ENCODE peak calls at places on chromosomes 2 and 18, in seven cellular contexts. T, W, S, V, K, H and L are unnamed samples. For H3K4me1 and H3K36me3, the result is how much of the 10 kb centered on the place peaks cover.

GRCh38 chr2:106561356-106561755 is 74.2 kb downstream of the CD8B2 start:
- DNase-seq in V (no peak), W (no peak), T (no peak), S (peak), H (no peak), K (no peak), L (no peak)

GRCh38 chr2:96538487-96539214 is 2.1 kb downstream of the ARID5A start:
- DNase-seq in K (peak), W (peak), V (no peak), H (peak), T (peak), S (peak), L (no peak)

GRCh38 chr18:69845588-69846506 is 101.8 kb downstream of the CD226 start:
- DNase-seq in T (no peak), V (no peak), S (no peak), H (peak), K (no peak), W (no peak), L (no peak)

GRCh38 chr2:36270758-36271157 is 84.8 kb upstream of the CRIM1 start:
- DNase-seq in W (no peak), V (no peak), K (peak), H (no peak), T (no peak), S (no peak), L (no peak)

GRCh38 chr2:131413148-131413747 is 49.3 kb upstream of the RAB6D start:
- DNase-seq in V (no peak), W (peak), H (peak), K (peak), S (no peak), T (peak), L (peak)

GRCh38 chr2:215431290-215431689 is 4.6 kb downstream of the FN1 start:
- DNase-seq in W (no peak), H (no peak), S (no peak), T (no peak), V (no peak), K (no peak), L (no peak)

GRCh38 chr2:126771094-126771493 is 115.1 kb downstream of the GYPC start:
- DNase-seq in H (no peak), S (no peak), T (no peak), W (no peak), K (no peak), V (no peak), L (no peak)

GRCh38 chr2:55482186-55482945 is 37.2 kb upstream of the CFAP36 start:
- DNase-seq in H (peak), T (no peak), V (no peak), S (no peak), K (no peak), W (no peak), L (no peak)

GRCh38 chr2:121202541-121203310 is 82.3 kb downstream of the TFCP2L1 start:
- DNase-seq in W (peak), K (no peak), S (peak), T (no peak), H (no peak), V (no peak), L (no peak)

GRCh38 chr18:9474103-9474982 is 970 bp upstream of the RALBP1 start:
- DNase-seq in V (peak), K (peak), T (no peak), H (peak), W (peak), S (no peak), L (peak)

GRCh38 chr2:216657086-216657855 is 24.1 kb downstream of the IGFBP2 start:
- DNase-seq in V (no peak), T (no peak), S (no peak), H (no peak), W (no peak), K (no peak), L (no peak)
- H3K4me1 ChIP-seq in V (under half), T (under half), S (under half), H (under half), W (under half), K (under half), L (under half)

DNA sequence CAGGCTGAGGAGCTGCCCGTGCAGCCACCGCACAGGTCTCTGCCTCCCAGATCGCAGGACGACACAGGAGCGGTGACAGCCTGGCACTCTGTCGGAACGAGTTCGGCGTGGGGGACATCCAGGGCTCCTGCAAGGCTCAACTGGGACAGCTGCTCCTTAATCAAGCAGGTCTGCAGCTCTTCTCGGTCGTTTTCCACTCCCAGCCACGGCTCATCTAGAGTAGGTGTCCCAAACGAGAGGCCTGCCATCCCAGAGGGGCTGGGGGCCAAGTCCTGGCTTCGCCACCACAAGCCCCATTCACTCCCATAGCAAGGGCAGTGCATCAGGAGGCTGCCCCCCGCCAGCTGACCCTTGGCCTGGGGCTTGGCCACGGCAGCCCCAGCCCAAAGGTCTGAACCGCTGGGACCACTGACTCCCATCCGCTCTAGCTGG is 22.5 kb downstream of the PASK start:
- DNase-seq in W (no peak), K (no peak), H (no peak), V (no peak), S (no peak), T (no peak), L (no peak)
- H3K36me3 ChIP-seq in W (under half), K (under half), H (under half), V (under half), S (under half), T (under half), L (under half)

GRCh38 chr2:7007846-7008741 is 90.9 kb downstream of the RNF144A start:
- DNase-seq in W (peak), H (no peak), S (peak), K (no peak), T (no peak), V (peak), L (no peak)

GRCh38 chr2:7004641-7005040 is 87.4 kb downstream of the RNF144A start:
- DNase-seq in V (no peak), K (no peak), T (no peak), H (no peak), W (no peak), S (no peak), L (no peak)

GRCh38 chr2:7009207-7009911 is 92.1 kb downstream of the RNF144A start:
- DNase-seq in H (no peak), V (no peak), K (no peak), S (no peak), T (no peak), W (no peak), L (no peak)

GRCh38 chr2:7010376-7010775 is 93.2 kb downstream of the RNF144A start:
- DNase-seq in V (peak), S (no peak), T (no peak), K (no peak), W (no peak), H (peak), L (no peak)

GRCh38 chr2:7007488-7007845 is 90.3 kb downstream of the RNF144A start:
- DNase-seq in H (no peak), K (no peak), V (no peak), W (no peak), T (no peak), S (no peak), L (no peak)
- H3K4me1 ChIP-seq in H (under half), K (under half), V (under half), W (under half), T (under half), S (under half), L (under half)

GRCh38 chr2:181896286-181896685 is 4.8 kb downstream of the ITPRID2 start:
- DNase-seq in W (no peak), K (no peak), V (no peak), T (no peak), H (no peak), S (no peak), L (no peak)

GRCh38 chr2:181892795-181893435 is 1.4 kb downstream of the ITPRID2 start:
- DNase-seq in T (no peak), V (no peak), S (no peak), H (no peak), W (peak), K (no peak), L (no peak)

GRCh38 chr2:181895788-181896187 is 4.3 kb downstream of the ITPRID2 start:
- DNase-seq in V (no peak), S (no peak), W (no peak), K (no peak), T (no peak), H (no peak), L (no peak)

GRCh38 chr2:181891966-181892794 is 650 bp downstream of the ITPRID2 start:
- DNase-seq in V (peak), K (peak), W (peak), T (peak), S (peak), H (peak), L (peak)

DNA sequence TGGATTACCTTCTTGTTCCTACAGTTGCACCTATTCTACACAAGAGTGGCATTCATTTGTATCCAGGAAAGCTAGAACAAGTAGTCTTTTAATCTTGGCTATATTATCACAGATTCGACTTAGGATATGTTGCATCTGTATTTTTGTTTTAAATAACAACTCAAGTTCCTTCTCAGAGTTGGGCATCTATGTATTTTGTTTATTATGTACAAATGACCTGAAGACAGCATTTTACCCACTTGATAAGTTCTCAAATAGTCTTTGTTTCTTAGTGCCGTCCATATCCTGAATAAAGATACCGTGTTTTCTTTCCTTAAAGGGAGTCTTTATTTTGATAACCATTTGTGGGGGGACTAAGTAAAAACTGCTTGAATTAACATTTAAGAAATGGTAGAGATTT is 2.9 kb downstream of the ITPRID2 start:
- DNase-seq in W (no peak), H (no peak), S (no peak), V (no peak), K (no peak), T (no peak), L (no peak)
- H3K36me3 ChIP-seq in W (under half), H (under half), S (under half), V (under half), K (under half), T (under half), L (under half)

DNA sequence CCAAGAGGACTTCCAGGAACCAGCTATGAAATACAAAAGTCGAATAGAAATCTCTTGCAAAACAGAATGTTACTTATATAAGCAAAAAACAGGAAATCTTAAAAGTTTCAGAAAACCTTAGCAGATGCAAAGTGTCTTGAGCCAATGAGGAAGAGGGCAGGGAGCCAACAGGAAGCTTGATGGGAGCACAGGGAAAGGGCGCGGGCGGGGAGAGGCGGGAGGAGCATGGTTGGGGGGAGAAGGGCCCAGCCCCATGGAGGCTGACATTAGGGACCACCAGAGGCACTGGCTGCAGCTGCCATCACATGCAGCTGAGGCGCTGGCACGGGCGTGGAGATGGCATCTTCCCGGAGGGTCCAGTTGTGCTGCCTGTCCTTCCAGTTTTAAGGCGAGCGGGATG is 203.3 kb downstream of the SNTG2 start:
- DNase-seq in S (no peak), W (no peak), V (no peak), H (no peak), K (no peak), T (no peak), L (no peak)
- H3K4me1 ChIP-seq in S (under half), W (under half), V (under half), H (under half), K (under half), T (under half), L (under half)

GRCh38 chr2:20288941-20289340 is 61.7 kb downstream of the PUM2 start:
- DNase-seq in H (no peak), K (no peak), T (no peak), W (peak), S (no peak), V (no peak), L (no peak)

GRCh38 chr2:20282916-20283592 is 58.1 kb upstream of the SDC1 start:
- DNase-seq in W (no peak), S (peak), H (peak), T (no peak), V (peak), K (no peak), L (no peak)
- H3K36me3 ChIP-seq in W (under half), S (half or more), H (under half), T (under half), V (under half), K (under half), L (under half)

GRCh38 chr2:69624611-69625010 is 18.9 kb downstream of the AAK1 start:
- DNase-seq in H (no peak), S (no peak), T (no peak), W (no peak), V (no peak), K (no peak), L (no peak)
- H3K4me1 ChIP-seq in H (under half), S (under half), T (half or more), W (under half), V (under half), K (under half), L (under half)

DNA sequence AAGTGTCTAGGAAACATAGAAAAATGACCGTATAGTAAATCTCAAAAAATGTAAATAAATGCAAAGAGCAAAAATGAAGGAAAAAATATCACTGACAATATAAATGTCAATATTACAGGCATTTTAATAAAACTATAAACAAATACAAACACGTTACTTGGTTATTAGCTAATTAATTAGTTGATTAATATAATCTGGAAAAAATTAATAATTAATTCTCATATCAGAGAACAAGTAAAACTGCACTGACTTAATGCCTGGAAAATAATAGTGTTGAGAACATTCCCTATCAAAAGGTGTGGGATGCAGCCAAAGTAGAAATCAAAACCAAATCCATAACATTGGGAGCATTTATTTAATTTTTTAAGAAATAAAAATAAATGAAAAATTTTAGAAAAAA is 181.8 kb upstream of the ZNF804A start:
- DNase-seq in S (no peak), W (no peak), K (no peak), H (no peak), V (no peak), T (no peak), L (no peak)
- H3K36me3 ChIP-seq in S (under half), W (under half), K (under half), H (under half), V (under half), T (under half), L (under half)

GRCh38 chr2:85008252-85008651 is 37.3 kb downstream of the KCMF1 start:
- DNase-seq in H (no peak), T (no peak), S (no peak), K (no peak), W (no peak), V (no peak), L (no peak)
- H3K4me1 ChIP-seq in H (under half), T (under half), S (under half), K (under half), W (under half), V (under half), L (under half)